ENCODE peak calls at places on chromosomes 5 and 9, in five cellular contexts. R is PC-9, N is mammary epithelial cell, J is stomach, B is hepatocyte. O is an unnamed sample.

GRCh38 chr5:177462702-177463101 is 10.7 kb downstream of the DBN1 start:
- DNase-seq in N (no peak), J (no peak), B (no peak), R (no peak), O (no peak)

GRCh38 chr9:106860731-106861584 is 2.0 kb upstream of the ZNF462 start:
- DNase-seq in B (peak; percentile 50), J (no peak), R (no peak), N (peak; percentile 60), O (peak; percentile 70)

GRCh38 chr9:136206602-136207333 is 1.8 kb upstream of the LHX3 start:
- DNase-seq in R (no peak), J (no peak), B (no peak), N (no peak), O (no peak)

GRCh38 chr5:171961117-171961516 is 45.3 kb downstream of the FBXW11 start:
- DNase-seq in B (no peak), R (no peak), J (no peak), N (no peak), O (no peak)

GRCh38 chr9:109121218-109121796 is 1.6 kb upstream of the TMEM245 start:
- DNase-seq in R (no peak), N (no peak), J (no peak), B (no peak), O (no peak)

GRCh38 chr5:17113174-17113941 is 104.1 kb upstream of the BASP1 start:
- DNase-seq in J (no peak), N (peak; percentile 34), B (no peak), R (peak; percentile 84), O (no peak)

GRCh38 chr9:136244116-136244775 is 1.4 kb downstream of the QSOX2 start:
- DNase-seq in J (no peak), R (no peak), N (no peak), B (no peak), O (no peak)

GRCh38 chr5:135535820-135536801 is at the start of gene NEUROG1:
- DNase-seq in J (no peak), R (no peak), B (peak; percentile 26), N (no peak), O (no peak)

GRCh38 chr5:23740029-23740428 is 232.6 kb downstream of the PRDM9 start:
- DNase-seq in N (no peak), J (no peak), R (no peak), B (no peak), O (no peak)

DNA sequence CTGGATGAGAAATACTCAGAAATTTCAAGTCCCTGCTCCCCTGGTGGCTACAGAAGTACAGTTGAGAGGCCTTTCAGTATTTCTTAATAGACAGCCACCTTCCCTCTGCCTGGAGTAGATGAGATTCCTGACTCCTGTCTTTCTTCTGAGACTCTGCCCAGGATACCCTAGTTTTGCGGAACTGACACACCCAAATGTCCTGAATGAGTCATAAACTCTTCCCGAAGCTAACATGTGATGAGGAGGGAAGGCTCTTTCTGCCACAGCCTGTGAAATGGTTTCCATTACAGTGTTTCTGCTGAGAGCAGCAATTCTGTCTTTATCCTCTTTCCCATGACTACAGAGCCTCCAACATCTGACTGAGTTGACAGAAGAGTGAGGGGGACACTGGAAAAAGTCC is 52.7 kb upstream of the TNC start:
- DNase-seq in R (no peak), N (peak; percentile 85), B (peak; percentile 68), J (no peak), O (no peak)
- H3K27ac ChIP-seq in R (no peak overlapping the region), N (peak overlapping the region; percentile 65), B (peak overlapping the region; percentile 42), J (no peak overlapping the region), O (no peak overlapping the region)

GRCh38 chr5:168328804-168329203 is 37.4 kb downstream of the WWC1 start:
- DNase-seq in J (peak; percentile 53), B (peak; percentile 75), N (no peak), R (peak; percentile 65), O (no peak)
- H3K4me1 ChIP-seq in J (peaks cover 28% of the 10 kb centered on the region), B (peaks cover 32% of the 10 kb centered on the region), N (peaks cover 31% of the 10 kb centered on the region), R (peaks cover 99% of the 10 kb centered on the region), O (no peaks in the 10 kb centered on the region)

DNA sequence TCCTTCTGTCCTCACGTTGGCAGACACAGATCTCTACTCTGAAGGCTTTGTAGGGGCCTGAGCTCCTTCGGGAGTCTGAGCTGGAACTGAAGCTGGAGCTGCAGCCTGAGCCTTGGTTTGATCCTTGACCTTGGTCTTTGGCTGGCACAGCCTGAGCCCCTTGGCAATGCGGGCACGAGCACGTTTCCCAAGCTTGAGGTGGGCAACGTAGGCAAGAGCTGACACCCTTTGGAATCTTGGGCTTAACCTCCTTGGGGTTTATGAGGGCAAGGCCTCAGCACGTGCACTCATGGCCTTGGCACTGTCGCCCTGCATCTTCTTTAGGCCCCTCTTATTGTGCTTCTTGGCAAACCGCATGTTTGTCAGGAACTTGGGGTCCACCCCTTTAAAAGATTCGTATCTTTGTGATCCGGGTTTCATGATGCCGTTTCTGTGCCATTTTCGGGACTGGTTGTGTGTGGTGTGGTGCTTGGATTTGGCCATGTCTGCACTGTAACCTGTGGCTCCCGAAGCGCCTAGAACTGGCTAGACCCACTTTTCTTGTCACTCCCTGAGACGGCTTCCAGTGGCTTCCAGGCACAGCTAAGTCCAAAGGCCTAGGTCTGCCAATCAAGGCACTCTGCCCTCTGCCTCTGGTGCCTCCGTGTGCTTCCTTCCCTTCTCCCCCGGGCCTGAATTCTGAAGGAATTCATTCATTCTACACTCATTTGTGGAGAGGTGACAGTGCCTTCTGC is 1.4 kb downstream of the SUSD1 start:
- DNase-seq in R (no peak), N (no peak), B (no peak), J (no peak), O (no peak)
- H3K27ac ChIP-seq in R (peak overlapping the region; percentile 86), N (no peak overlapping the region), B (peak overlapping the region; percentile 91), J (peak overlapping the region; percentile 91), O (no peak overlapping the region)

DNA sequence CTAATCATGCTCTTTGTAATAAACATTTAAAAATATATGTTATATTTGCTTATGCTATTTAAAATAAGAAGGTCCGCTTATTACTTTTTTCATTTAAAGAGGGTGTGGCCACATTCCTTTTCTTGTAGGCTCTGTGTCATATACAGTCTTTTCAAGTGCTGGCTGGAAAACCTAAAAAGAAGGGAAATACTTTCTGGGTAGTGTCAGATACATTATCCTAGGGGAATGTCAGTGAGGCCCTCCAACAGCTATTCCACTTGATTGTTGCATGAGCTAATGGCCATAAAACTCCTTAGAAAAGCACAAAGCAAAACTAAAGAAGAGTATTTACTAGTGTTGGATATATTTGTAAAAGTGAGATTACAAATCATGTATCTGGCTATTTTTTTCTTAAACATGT is 780 bp downstream of the ANXA1 start:
- DNase-seq in R (no peak), N (no peak), J (no peak), B (peak; percentile 34), O (no peak)
- H3K4me1 ChIP-seq in R (peaks cover 50% of the 10 kb centered on the region), N (peaks cover 39% of the 10 kb centered on the region), J (peaks cover 10% of the 10 kb centered on the region), B (peaks cover 26% of the 10 kb centered on the region), O (peaks cover 6% of the 10 kb centered on the region)

GRCh38 chr9:125820100-125820804 is 73.1 kb downstream of the PBX3 start:
- DNase-seq in N (no peak), J (no peak), R (no peak), B (no peak), O (no peak)
- H3K27ac ChIP-seq in N (no peak overlapping the region), J (no peak overlapping the region), R (no peak overlapping the region), B (no peak overlapping the region), O (peak overlapping the region; percentile 15)

DNA sequence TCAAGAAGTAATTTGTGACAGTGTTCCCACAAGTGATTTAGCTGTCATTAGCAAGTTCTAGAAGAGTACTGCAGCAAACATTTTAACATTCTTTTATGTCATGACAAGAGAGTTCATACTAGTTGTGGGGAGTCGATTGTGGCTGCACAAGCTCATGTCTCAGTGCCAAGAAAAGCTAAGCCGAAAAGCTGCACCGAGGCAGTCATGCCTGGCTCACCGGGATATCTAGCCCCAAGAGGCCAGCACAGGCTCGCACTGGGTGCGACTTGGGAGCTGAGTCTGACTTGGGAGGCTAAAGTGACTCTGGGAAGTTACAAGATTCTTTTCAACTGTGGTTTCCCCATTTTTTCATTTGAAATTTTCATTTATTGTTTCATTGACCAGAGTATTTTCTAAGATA is 18.6 kb downstream of the CAST start:
- DNase-seq in B (no peak), R (no peak), J (no peak), N (no peak), O (no peak)
- H3K4me1 ChIP-seq in B (peaks cover 4% of the 10 kb centered on the region), R (peaks cover 22% of the 10 kb centered on the region), J (no peaks in the 10 kb centered on the region), N (peaks cover 3% of the 10 kb centered on the region), O (no peaks in the 10 kb centered on the region)

DNA sequence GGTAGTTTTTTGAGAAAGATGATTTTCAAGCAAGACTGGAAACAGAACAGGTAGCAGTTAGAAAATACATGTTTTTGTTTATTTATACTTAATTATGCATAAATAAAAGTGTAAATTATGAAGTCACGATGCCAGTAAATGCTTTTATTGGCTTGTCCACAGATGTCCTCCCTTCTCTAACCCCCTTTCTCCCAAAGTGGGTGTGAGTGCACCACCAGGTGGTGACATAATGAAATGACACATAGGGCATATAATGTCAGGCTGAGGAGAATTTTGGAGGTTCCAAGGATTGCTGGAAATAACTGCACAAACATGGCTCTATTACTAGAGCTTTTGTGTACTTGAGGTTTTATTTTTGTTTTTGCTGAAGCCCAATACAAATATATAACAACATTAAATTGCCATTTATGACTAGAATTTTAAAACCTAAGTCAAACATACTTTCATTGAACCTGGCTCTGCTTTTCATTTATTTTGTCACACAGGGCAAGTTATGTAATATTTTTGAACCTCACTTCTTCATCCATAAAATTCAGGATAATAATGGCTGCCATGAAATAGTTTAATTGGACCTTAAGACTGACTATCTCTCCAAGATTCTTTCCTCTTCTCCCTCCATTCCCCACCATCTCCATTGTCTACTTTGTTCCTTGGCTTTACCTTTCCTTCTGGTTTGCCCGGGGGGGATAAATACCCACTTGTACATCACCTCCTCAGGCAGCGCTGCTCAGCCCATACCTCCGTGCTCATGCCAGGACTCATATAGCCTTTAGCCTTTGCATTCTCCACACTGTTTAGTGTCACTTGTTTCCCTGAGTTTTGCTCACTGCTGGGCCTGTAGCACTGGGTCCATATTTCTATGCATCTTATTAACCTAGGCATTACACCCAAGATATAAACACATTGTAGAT is 168.8 kb downstream of the PDE4D start:
- DNase-seq in R (no peak), J (no peak), B (peak; percentile 57), N (peak; percentile 35), O (no peak)
- H3K27ac ChIP-seq in R (no peak overlapping the region), J (no peak overlapping the region), B (peak overlapping the region; percentile 25), N (no peak overlapping the region), O (no peak overlapping the region)

DNA sequence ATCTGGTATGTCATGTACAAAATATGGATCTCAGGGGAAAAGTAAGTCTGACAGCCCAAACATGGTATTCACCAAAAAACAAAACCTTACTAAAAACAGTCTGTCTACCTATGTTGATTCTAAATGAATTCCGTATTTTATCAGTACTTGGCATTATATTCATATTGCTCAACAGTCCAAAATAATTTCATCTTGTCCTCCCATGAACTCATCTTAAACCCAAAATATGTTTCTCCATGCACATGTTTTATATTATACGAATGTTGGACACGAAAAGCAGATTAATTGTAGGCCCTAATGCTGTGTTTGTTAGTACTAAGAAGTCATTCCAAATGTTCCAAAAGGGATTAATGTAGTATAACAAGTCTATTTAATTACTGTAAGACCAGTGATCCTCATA is 20.1 kb downstream of the NFIB start:
- DNase-seq in B (no peak), J (no peak), R (no peak), N (no peak), O (no peak)
- H3K4me1 ChIP-seq in B (peaks cover 5% of the 10 kb centered on the region), J (peaks cover 19% of the 10 kb centered on the region), R (no peaks in the 10 kb centered on the region), N (peaks cover 21% of the 10 kb centered on the region), O (peaks cover 4% of the 10 kb centered on the region)

GRCh38 chr5:71456362-71456743 is 902 bp downstream of the BDP1 start:
- DNase-seq in R (no peak), J (no peak), B (no peak), N (no peak), O (no peak)

GRCh38 chr5:71457106-71457505 is 1.7 kb downstream of the BDP1 start:
- DNase-seq in N (no peak), B (no peak), J (no peak), R (no peak), O (no peak)

GRCh38 chr5:71452876-71453275 is 2.6 kb upstream of the BDP1 start:
- DNase-seq in R (no peak), N (no peak), J (no peak), B (no peak), O (no peak)

GRCh38 chr5:71455427-71456361 is at the start of gene BDP1:
- DNase-seq in N (peak; percentile 93), B (peak; percentile 96), R (peak; percentile 89), J (peak; percentile 98), O (peak; percentile 96)

GRCh38 chr5:71454913-71455312 is 538 bp upstream of the BDP1 start:
- DNase-seq in B (no peak), N (no peak), J (no peak), R (no peak), O (peak; percentile 16)
- H3K27ac ChIP-seq in B (peak overlapping the region; percentile 95), N (peak overlapping the region; percentile 89), J (peak overlapping the region; percentile 95), R (no peak overlapping the region), O (no peak overlapping the region)

O was measured in right cardiac atrium.